ENCODE peak calls at places on chromosome 10, in five cellular contexts. M, W, H, R and C are unnamed samples.

GRCh38 chr10:69392481-69393000 is 24.2 kb downstream of the TACR2 start:
- DNase-seq in M (peak; percentile 95), W (peak; percentile 84), H (peak; percentile 59), R (peak; percentile 59), C (peak; percentile 34)

GRCh38 chr10:95330966-95331453 is 40.2 kb upstream of the PDLIM1 start:
- DNase-seq in M (no peak), W (no peak), H (peak; percentile 44), R (no peak), C (no peak)

GRCh38 chr10:70445718-70446485 is 4.4 kb upstream of the NODAL start:
- DNase-seq in M (peak; percentile 55), W (no peak), H (peak; percentile 85), R (no peak), C (no peak)

GRCh38 chr10:35641430-35642015 is 573 bp downstream of the FZD8 start:
- DNase-seq in M (peak; percentile 32), W (peak; percentile 62), H (peak; percentile 46), R (no peak), C (no peak)

GRCh38 chr10:91420868-91421267 is 10.7 kb downstream of the HECTD2 start:
- DNase-seq in M (no peak), W (no peak), H (peak; percentile 66), R (no peak), C (no peak)

GRCh38 chr10:77496941-77497420 is 140.6 kb downstream of the KCNMA1 start:
- DNase-seq in M (no peak), W (no peak), H (peak; percentile 60), R (no peak), C (no peak)

GRCh38 chr10:21449288-21449966 is 76.1 kb downstream of the SKIDA1 start:
- DNase-seq in M (no peak), W (no peak), H (peak; percentile 22), R (no peak), C (no peak)

GRCh38 chr10:62172465-62172864 is 96.2 kb downstream of the RTKN2 start:
- DNase-seq in M (no peak), W (no peak), H (no peak), R (no peak), C (no peak)

GRCh38 chr10:86868353-86868752 is 89.1 kb downstream of the MMRN2 start:
- DNase-seq in M (peak; percentile 92), W (no peak), H (peak; percentile 67), R (no peak), C (peak; percentile 72)

GRCh38 chr10:95864906-95865813 is 42.6 kb upstream of the CC2D2B start:
- DNase-seq in M (peak; percentile 58), W (peak; percentile 63), H (peak; percentile 75), R (no peak), C (peak; percentile 16)

GRCh38 chr10:49109669-49110335 is 5.5 kb downstream of the VSTM4 start:
- DNase-seq in M (no peak), W (no peak), H (peak; percentile 9), R (no peak), C (no peak)

GRCh38 chr10:31018977-31019376 is 12.7 kb downstream of the ZNF438 start:
- DNase-seq in M (no peak), W (no peak), H (no peak), R (no peak), C (no peak)

GRCh38 chr10:108392286-108392685 is 1227.8 kb upstream of the SORCS1 start:
- DNase-seq in M (no peak), W (no peak), H (peak; percentile 70), R (no peak), C (peak; percentile 26)

GRCh38 chr10:61050120-61050745 is 106.2 kb upstream of the RHOBTB1 start:
- DNase-seq in M (no peak), W (no peak), H (no peak), R (no peak), C (no peak)

GRCh38 chr10:71568896-71569492 is 150.6 kb downstream of the C10orf105 start:
- DNase-seq in M (peak; percentile 53), W (no peak), H (no peak), R (no peak), C (no peak)

GRCh38 chr10:18005781-18006456 is 54.2 kb downstream of the SLC39A12 start:
- DNase-seq in M (no peak), W (no peak), H (peak; percentile 84), R (no peak), C (peak; percentile 42)

GRCh38 chr10:118102116-118102515 is 55.4 kb upstream of the RAB11FIP2 start:
- DNase-seq in M (no peak), W (no peak), H (peak; percentile 42), R (no peak), C (peak; percentile 5)

GRCh38 chr10:104309980-104310978 is 28.0 kb downstream of the ITPRIP start:
- DNase-seq in M (no peak), W (no peak), H (peak; percentile 87), R (no peak), C (no peak)

GRCh38 chr10:29257106-29257783 is 31.6 kb upstream of the LYZL1 start:
- DNase-seq in M (no peak), W (no peak), H (peak; percentile 92), R (no peak), C (peak; percentile 28)

GRCh38 chr10:21528452-21529235 is 3.2 kb upstream of the SKIDA1 start:
- DNase-seq in M (no peak), W (no peak), H (peak; percentile 76), R (no peak), C (no peak)

GRCh38 chr10:81280497-81281479 is 594.2 kb upstream of the NRG3 start:
- DNase-seq in M (no peak), W (no peak), H (no peak), R (no peak), C (no peak)

GRCh38 chr10:70132098-70133029 is at the start of gene AIFM2:
- DNase-seq in M (peak; percentile 79), W (peak; percentile 83), H (peak; percentile 71), R (peak; percentile 10), C (no peak)

GRCh38 chr10:45599646-45600045 is 72.9 kb downstream of the ZFAND4 start:
- DNase-seq in M (no peak), W (no peak), H (no peak), R (no peak), C (no peak)

GRCh38 chr10:89391882-89392756 is at the start of gene IFIT1:
- DNase-seq in M (peak; percentile 37), W (peak; percentile 44), H (peak; percentile 96), R (peak; percentile 15), C (peak; percentile 85)

GRCh38 chr10:31919010-31919409 is 9.6 kb downstream of the ARHGAP12 start:
- DNase-seq in M (no peak), W (no peak), H (no peak), R (no peak), C (no peak)

GRCh38 chr10:102408728-102409603 is 9.6 kb downstream of the PSD start:
- DNase-seq in M (no peak), W (peak; percentile 84), H (peak; percentile 60), R (peak; percentile 61), C (no peak)

GRCh38 chr10:33330543-33331019 is 3.9 kb downstream of the NRP1 start:
- DNase-seq in M (peak; percentile 69), W (peak; percentile 60), H (peak; percentile 86), R (peak; percentile 46), C (no peak)

GRCh38 chr10:123986736-123987135 is 95.1 kb upstream of the CPXM2 start:
- DNase-seq in M (no peak), W (no peak), H (no peak), R (no peak), C (no peak)

GRCh38 chr10:94218496-94219183 is 144.1 kb downstream of the NOC3L start:
- DNase-seq in M (no peak), W (no peak), H (peak; percentile 59), R (no peak), C (no peak)

GRCh38 chr10:30493609-30494530 is 59.9 kb downstream of the MAP3K8 start:
- DNase-seq in M (no peak), W (no peak), H (peak; percentile 57), R (no peak), C (no peak)

GRCh38 chr10:103688451-103688850 is 166.9 kb downstream of the SH3PXD2A start:
- DNase-seq in M (no peak), W (no peak), H (no peak), R (no peak), C (no peak)

GRCh38 chr10:129754211-129755050 is 209.6 kb downstream of the EBF3 start:
- DNase-seq in M (peak; percentile 20), W (no peak), H (no peak), R (no peak), C (no peak)

GRCh38 chr10:3208481-3209406 is 36.2 kb upstream of the PITRM1 start:
- DNase-seq in M (no peak), W (no peak), H (no peak), R (no peak), C (no peak)

GRCh38 chr10:132290631-132291030 is 17.1 kb downstream of the STK32C start:
- DNase-seq in M (no peak), W (no peak), H (no peak), R (no peak), C (no peak)

GRCh38 chr10:77328272-77328816 is 309.3 kb downstream of the KCNMA1 start:
- DNase-seq in M (peak; percentile 35), W (no peak), H (peak; percentile 33), R (no peak), C (no peak)

GRCh38 chr10:96124230-96125141 is 5.6 kb upstream of the ZNF518A start:
- DNase-seq in M (peak; percentile 78), W (no peak), H (peak; percentile 23), R (no peak), C (no peak)

GRCh38 chr10:12679636-12680035 is 321.9 kb downstream of the CCDC3 start:
- DNase-seq in M (no peak), W (no peak), H (no peak), R (no peak), C (no peak)

GRCh38 chr10:75399461-75400162 is 2.0 kb downstream of the ZNF503 start:
- DNase-seq in M (peak; percentile 76), W (peak; percentile 75), H (peak; percentile 69), R (no peak), C (no peak)

GRCh38 chr10:52491246-52492000 is 177.3 kb downstream of the DKK1 start:
- DNase-seq in M (no peak), W (no peak), H (peak; percentile 66), R (no peak), C (no peak)

GRCh38 chr10:79415736-79416577 is 29.5 kb downstream of the ZCCHC24 start:
- DNase-seq in M (no peak), W (no peak), H (no peak), R (no peak), C (no peak)